ENCODE peak calls at places on chromosomes 16 and 17, in six cellular contexts. Y is HEK293T, B is IMR-90, H is GM12878, E is HepG2, A is K562. P is an unnamed sample.

GRCh38 chr16:48102083-48103008 is 53.4 kb downstream of the ABCC12 start:
- DNase-seq in Y (no peak), H (no peak), A (no peak), E (no peak), B (no peak), P (no peak)

GRCh38 chr16:29943846-29944669 is 17.8 kb upstream of the TMEM219 start:
- DNase-seq in Y (peak), B (peak), E (peak), A (peak), H (no peak), P (peak)

GRCh38 chr17:55743103-55743679 is 7.7 kb upstream of the PCTP start:
- DNase-seq in H (no peak), A (no peak), B (no peak), E (peak), Y (no peak), P (peak)

GRCh38 chr17:41439375-41439774 is 1.4 kb downstream of the KRT38 start:
- DNase-seq in E (peak), A (no peak), Y (no peak), B (peak), H (no peak), P (no peak)

GRCh38 chr16:87592018-87592712 is 10.1 kb upstream of the JPH3 start:
- DNase-seq in E (no peak), H (no peak), A (no peak), B (no peak), Y (no peak), P (no peak)

GRCh38 chr17:41121742-41122141 is 2.2 kb downstream of the KRTAP4-12 start:
- DNase-seq in A (no peak), B (no peak), E (no peak), Y (no peak), H (no peak), P (no peak)

GRCh38 chr16:21265104-21265825 is 12.8 kb downstream of the CRYM start:
- DNase-seq in B (no peak), Y (no peak), A (no peak), E (no peak), H (no peak), P (no peak)

GRCh38 chr17:4944554-4945175 is 3.7 kb downstream of the PFN1 start:
- DNase-seq in B (no peak), Y (no peak), A (no peak), H (no peak), E (no peak), P (no peak)

GRCh38 chr16:31265329-31266245 is 5.8 kb downstream of the ITGAM start:
- DNase-seq in H (peak), E (no peak), Y (no peak), A (peak), B (peak), P (peak)

GRCh38 chr17:29687601-29688000 is 64.9 kb upstream of the CORO6 start:
- DNase-seq in A (no peak), B (no peak), H (no peak), Y (no peak), E (no peak), P (no peak)

GRCh38 chr17:31392002-31392855 is 754 bp downstream of the RAB11FIP4 start:
- DNase-seq in A (no peak), B (no peak), Y (no peak), E (no peak), H (no peak), P (no peak)

GRCh38 chr16:81900456-81900855 is 110.8 kb downstream of the SDR42E1 start:
- DNase-seq in H (no peak), Y (no peak), A (no peak), E (no peak), B (no peak), P (no peak)

GRCh38 chr17:44487170-44487569 is 16.0 kb downstream of the GPATCH8 start:
- DNase-seq in A (no peak), H (no peak), Y (no peak), E (no peak), B (no peak), P (no peak)

GRCh38 chr16:70770291-70770967 is 30.5 kb downstream of the VAC14 start:
- DNase-seq in E (peak), H (no peak), B (no peak), A (no peak), Y (no peak), P (peak)

GRCh38 chr16:27363797-27364196 is 38.2 kb upstream of the IL21R start:
- DNase-seq in H (no peak), Y (no peak), E (no peak), B (no peak), A (no peak), P (no peak)

GRCh38 chr16:30557397-30557949 is 701 bp downstream of the ZNF764 start:
- DNase-seq in Y (no peak), A (no peak), B (no peak), E (no peak), H (no peak), P (no peak)

GRCh38 chr17:28404812-28405570 is 1.0 kb downstream of the SLC46A1 start:
- DNase-seq in H (no peak), E (peak), B (no peak), A (no peak), Y (no peak), P (no peak)

GRCh38 chr17:5912927-5913565 is 157.1 kb upstream of the WSCD1 start:
- DNase-seq in Y (no peak), A (no peak), H (no peak), E (no peak), B (no peak), P (no peak)

GRCh38 chr16:56413381-56413780 is 12.0 kb downstream of the AMFR start:
- DNase-seq in H (no peak), A (no peak), B (no peak), E (no peak), Y (no peak), P (no peak)

GRCh38 chr17:38544839-38545209 is 60.9 kb downstream of the SRCIN1 start:
- DNase-seq in B (no peak), A (no peak), E (no peak), H (no peak), Y (no peak), P (no peak)

GRCh38 chr17:81050645-81051625 is 16.0 kb downstream of the BAIAP2 start:
- DNase-seq in A (no peak), H (no peak), E (no peak), B (no peak), Y (no peak), P (no peak)

GRCh38 chr16:27824786-27825185 is 238.7 kb downstream of the GSG1L start:
- DNase-seq in E (no peak), B (no peak), Y (no peak), A (no peak), H (no peak), P (no peak)

GRCh38 chr17:3935140-3935542 is 18.9 kb upstream of the P2RX1 start:
- DNase-seq in H (no peak), B (peak), E (peak), Y (peak), A (peak), P (peak)

GRCh38 chr17:3940965-3941698 is 23.1 kb downstream of the ATP2A3 start:
- DNase-seq in B (no peak), E (no peak), H (no peak), A (no peak), Y (no peak), P (no peak)

GRCh38 chr17:3937359-3937758 is 21.1 kb upstream of the P2RX1 start:
- DNase-seq in E (no peak), B (no peak), A (no peak), H (no peak), Y (no peak), P (no peak)

GRCh38 chr17:3935825-3936355 is 19.6 kb upstream of the P2RX1 start:
- DNase-seq in H (no peak), Y (no peak), A (no peak), E (no peak), B (peak), P (no peak)
- TF ChIP-seq BHLHE40 in H (no peak), Y (no peak), A (no peak), E (no peak), B (no peak), P (no peak)

GRCh38 chr16:84482951-84483881 is 21.2 kb downstream of the MEAK7 start:
- DNase-seq in H (no peak), B (no peak), A (no peak), Y (no peak), E (no peak), P (no peak)
- TF ChIP-seq BHLHE40 in H (no peak), B (no peak), A (no peak), Y (no peak), E (no peak), P (no peak)

GRCh38 chr17:67293251-67294203 is 48.5 kb upstream of the HELZ start:
- DNase-seq in Y (peak), A (peak), B (peak), E (peak), H (peak), P (peak)
- TF ChIP-seq BHLHE40 in Y (no peak), A (no peak), B (no peak), E (no peak), H (no peak), P (no peak)

GRCh38 chr17:75459590-75460267 is 3.3 kb downstream of the TMEM94 start:
- DNase-seq in H (peak), E (peak), A (no peak), Y (no peak), B (no peak), P (no peak)
- TF ChIP-seq BHLHE40 in H (peak), E (peak), A (no peak), Y (no peak), B (no peak), P (no peak)

GRCh38 chr16:54521327-54521726 is 234.7 kb upstream of the IRX3 start:
- DNase-seq in A (no peak), Y (no peak), E (no peak), B (no peak), H (no peak), P (no peak)

GRCh38 chr16:54522596-54522995 is 236.0 kb upstream of the IRX3 start:
- DNase-seq in H (no peak), Y (no peak), B (no peak), A (no peak), E (no peak), P (no peak)

GRCh38 chr16:54517181-54517580 is 230.6 kb upstream of the IRX3 start:
- DNase-seq in Y (no peak), E (no peak), A (no peak), H (no peak), B (no peak), P (no peak)

GRCh38 chr16:54525104-54525503 is 238.5 kb upstream of the IRX3 start:
- DNase-seq in H (no peak), A (no peak), B (no peak), E (no peak), Y (no peak), P (no peak)

GRCh38 chr16:54519161-54519685 is 232.6 kb upstream of the IRX3 start:
- DNase-seq in B (no peak), Y (no peak), A (no peak), E (no peak), H (no peak), P (no peak)
- TF ChIP-seq BHLHE40 in B (no peak), Y (no peak), A (no peak), E (no peak), H (no peak), P (no peak)

GRCh38 chr16:88888057-88888777 is 21.8 kb upstream of the PABPN1L start:
- DNase-seq in A (no peak), Y (no peak), E (no peak), B (no peak), H (peak), P (no peak)

GRCh38 chr16:88886915-88887521 is 20.6 kb upstream of the PABPN1L start:
- DNase-seq in B (peak), Y (no peak), H (no peak), E (no peak), A (no peak), P (no peak)

GRCh38 chr16:88886311-88886914 is 20.0 kb upstream of the PABPN1L start:
- DNase-seq in E (no peak), Y (no peak), A (no peak), H (no peak), B (no peak), P (no peak)

GRCh38 chr16:88891083-88891482 is 24.6 kb upstream of the PABPN1L start:
- DNase-seq in A (no peak), H (no peak), Y (no peak), B (no peak), E (no peak), P (no peak)

GRCh38 chr16:88888778-88889387 is 22.4 kb upstream of the PABPN1L start:
- DNase-seq in A (peak), B (no peak), Y (no peak), E (no peak), H (no peak), P (no peak)
- TF ChIP-seq BHLHE40 in A (no peak), B (no peak), Y (no peak), E (no peak), H (no peak), P (no peak)

GRCh38 chr17:78144146-78144719 is 2.0 kb upstream of the C17orf99 start:
- DNase-seq in B (peak), A (peak), H (no peak), Y (no peak), E (no peak), P (no peak)

GRCh38 chr17:78146881-78147280 is 696 bp downstream of the C17orf99 start:
- DNase-seq in A (no peak), B (no peak), Y (no peak), H (no peak), E (no peak), P (no peak)

GRCh38 chr17:78143214-78144145 is 2.7 kb upstream of the C17orf99 start:
- DNase-seq in E (no peak), Y (no peak), A (no peak), B (no peak), H (no peak), P (no peak)

GRCh38 chr17:78146471-78146869 is 285 bp downstream of the C17orf99 start:
- DNase-seq in A (peak), E (no peak), H (no peak), B (no peak), Y (no peak), P (no peak)

GRCh38 chr17:78144736-78145641 is 1.2 kb upstream of the C17orf99 start:
- DNase-seq in Y (no peak), B (no peak), E (no peak), A (no peak), H (no peak), P (no peak)
- TF ChIP-seq BHLHE40 in Y (no peak), B (no peak), E (peak), A (no peak), H (peak), P (no peak)

GRCh38 chr17:18038149-18038850 is 668 bp downstream of the ATPAF2 start:
- DNase-seq in H (no peak), Y (no peak), E (no peak), B (peak), A (no peak), P (no peak)
- TF ChIP-seq BHLHE40 in H (no peak), Y (no peak), E (no peak), B (no peak), A (no peak), P (no peak)

GRCh38 chr17:72142614-72143013 is 21.8 kb downstream of the SOX9 start:
- DNase-seq in H (no peak), A (no peak), B (no peak), Y (no peak), E (no peak), P (no peak)
- TF ChIP-seq BHLHE40 in H (no peak), A (no peak), B (no peak), Y (no peak), E (no peak), P (no peak)

DNA sequence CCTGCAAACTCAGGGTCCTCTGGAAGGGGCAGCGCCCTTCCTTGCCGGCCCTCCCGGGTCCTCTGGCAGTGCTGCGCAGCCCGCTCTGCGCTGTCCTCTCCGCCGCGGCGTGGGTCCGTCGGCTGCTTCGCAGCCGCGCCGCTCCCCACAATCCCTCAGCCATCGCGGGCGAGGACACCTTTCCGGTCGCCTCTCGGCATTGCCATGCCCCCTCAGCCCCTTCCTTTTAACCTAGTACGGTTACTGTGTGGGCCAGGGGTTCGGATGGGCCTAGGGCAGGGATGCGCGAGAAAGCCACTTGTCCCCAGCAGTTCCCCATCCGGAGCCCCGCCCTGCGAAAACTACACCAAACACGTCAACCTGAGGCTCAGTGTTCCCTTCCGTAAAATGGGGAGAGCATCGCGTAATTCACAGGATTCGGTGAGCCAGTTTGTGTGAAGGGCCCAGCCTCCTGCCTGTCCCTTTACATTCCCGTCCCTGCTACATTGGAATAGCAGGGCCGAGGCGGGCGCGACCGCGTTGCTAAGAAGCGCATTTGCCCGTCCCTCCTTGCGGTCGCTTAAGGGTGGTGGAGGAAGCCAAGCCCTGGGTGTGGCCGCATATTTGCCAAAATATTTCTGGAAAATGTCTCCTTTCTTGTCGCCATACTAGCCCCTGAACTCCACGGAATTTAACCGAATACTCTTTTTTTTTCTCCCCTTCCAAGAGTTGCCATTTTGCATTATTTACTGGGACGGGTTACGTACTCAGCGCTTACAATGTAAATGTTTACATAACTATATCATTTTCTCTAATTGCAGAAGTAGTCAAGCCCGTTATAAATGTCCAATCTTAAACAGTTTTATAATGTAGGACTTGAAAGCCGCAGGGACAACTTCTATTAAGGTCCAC is 13.2 kb downstream of the COPZ2 start:
- DNase-seq in A (no peak), Y (no peak), B (no peak), E (no peak), H (no peak), P (peak)
- TF ChIP-seq BHLHE40 in A (no peak), Y (no peak), B (no peak), E (no peak), H (no peak), P (no peak)

P was measured in A549.